ENCODE peak calls at places on chromosome 13, in ten cellular contexts. N, H, C, K, B, Z, T, M, S and O are unnamed samples.

GRCh38 chr13:111404746-111405145 is 84.3 kb downstream of the TEX29 start:
- DNase-seq in N (no peak), H (no peak), C (peak; percentile 43), K (no peak), B (no peak), Z (no peak), T (no peak), M (no peak), S (no peak), O (no peak)

GRCh38 chr13:114087430-114087829 is 45.0 kb downstream of the RASA3 start:
- DNase-seq in N (no peak), H (no peak), C (peak; percentile 57), K (no peak), B (no peak), Z (no peak), T (no peak), M (no peak), S (peak; percentile 8), O (no peak)

GRCh38 chr13:95931300-95932025 is 121.7 kb downstream of the UGGT2 start:
- DNase-seq in N (no peak), H (no peak), C (no peak), K (no peak), B (no peak), Z (no peak), T (no peak), M (no peak), S (no peak), O (no peak)

GRCh38 chr13:99033814-99034213 is 56.0 kb upstream of the DOCK9 start:
- DNase-seq in N (no peak), H (no peak), C (no peak), K (peak; percentile 34), B (no peak), Z (no peak), T (no peak), M (peak; percentile 61), S (no peak), O (no peak)

GRCh38 chr13:40102854-40103253 is 447.4 kb downstream of the COG6 start:
- DNase-seq in N (peak; percentile 76), H (no peak), C (no peak), K (no peak), B (no peak), Z (no peak), T (peak; percentile 29), M (peak; percentile 90), S (peak; percentile 24), O (peak; percentile 56)

GRCh38 chr13:113608246-113608635 is 23.7 kb downstream of the TFDP1 start:
- DNase-seq in N (no peak), H (no peak), C (no peak), K (no peak), B (no peak), Z (no peak), T (no peak), M (no peak), S (no peak), O (no peak)

GRCh38 chr13:73018336-73018735 is 40.5 kb upstream of the KLF5 start:
- DNase-seq in N (no peak), H (peak; percentile 72), C (no peak), K (no peak), B (no peak), Z (no peak), T (no peak), M (no peak), S (no peak), O (no peak)

GRCh38 chr13:109100705-109101104 is 471.3 kb downstream of the MYO16 start:
- DNase-seq in N (no peak), H (no peak), C (no peak), K (no peak), B (no peak), Z (no peak), T (no peak), M (no peak), S (no peak), O (no peak)

GRCh38 chr13:74978596-74978995 is 503.4 kb downstream of the TBC1D4 start:
- DNase-seq in N (no peak), H (no peak), C (no peak), K (no peak), B (no peak), Z (no peak), T (no peak), M (no peak), S (no peak), O (no peak)

GRCh38 chr13:76711515-76712182 is 174.6 kb downstream of the KCTD12 start:
- DNase-seq in N (peak; percentile 46), H (no peak), C (peak; percentile 74), K (no peak), B (no peak), Z (no peak), T (peak; percentile 33), M (peak; percentile 98), S (no peak), O (peak; percentile 84)

GRCh38 chr13:42820450-42820849 is 39.1 kb downstream of the FAM216B start:
- DNase-seq in N (no peak), H (no peak), C (no peak), K (no peak), B (no peak), Z (no peak), T (no peak), M (peak; percentile 63), S (no peak), O (no peak)

GRCh38 chr13:80276371-80277289 is 64.3 kb downstream of the SPRY2 start:
- DNase-seq in N (no peak), H (peak; percentile 52), C (no peak), K (no peak), B (peak; percentile 50), Z (peak; percentile 48), T (no peak), M (peak; percentile 75), S (no peak), O (no peak)

GRCh38 chr13:113036401-113036800 is 67.4 kb downstream of the MCF2L start:
- DNase-seq in N (no peak), H (no peak), C (no peak), K (no peak), B (no peak), Z (no peak), T (no peak), M (no peak), S (no peak), O (no peak)

GRCh38 chr13:62544928-62545327 is 1129.3 kb upstream of the PCDH20 start:
- DNase-seq in N (no peak), H (no peak), C (no peak), K (no peak), B (no peak), Z (no peak), T (no peak), M (no peak), S (no peak), O (no peak)
- TF ChIP-seq CTCF in N (no peak), H (peak; percentile 24), C (no peak), K (peak; percentile 32), B (no peak), Z (no peak), T (no peak), M (no peak), S (no peak), O (no peak)

GRCh38 chr13:29597246-29597645 is 1.8 kb upstream of the SLC7A1 start:
- DNase-seq in N (no peak), H (no peak), C (no peak), K (no peak), B (peak; percentile 37), Z (no peak), T (no peak), M (no peak), S (no peak), O (no peak)

GRCh38 chr13:29594710-29595379 is 643 bp downstream of the SLC7A1 start:
- DNase-seq in N (peak; percentile 71), H (no peak), C (peak; percentile 89), K (peak; percentile 78), B (peak; percentile 93), Z (peak; percentile 32), T (peak; percentile 73), M (peak; percentile 66), S (peak; percentile 61), O (peak; percentile 28)

GRCh38 chr13:29594310-29594709 is 1.2 kb downstream of the SLC7A1 start:
- DNase-seq in N (peak; percentile 35), H (peak; percentile 84), C (peak; percentile 78), K (peak; percentile 62), B (peak; percentile 92), Z (peak; percentile 8), T (peak; percentile 42), M (peak; percentile 65), S (no peak), O (peak; percentile 55)

GRCh38 chr13:29596064-29596418 is 553 bp upstream of the SLC7A1 start:
- DNase-seq in N (no peak), H (no peak), C (no peak), K (no peak), B (no peak), Z (no peak), T (no peak), M (no peak), S (no peak), O (no peak)

GRCh38 chr13:29595380-29596063 is at the start of gene SLC7A1:
- DNase-seq in N (peak; percentile 76), H (peak; percentile 70), C (peak; percentile 90), K (peak; percentile 97), B (peak; percentile 93), Z (peak; percentile 67), T (peak; percentile 79), M (peak; percentile 70), S (peak; percentile 32), O (peak; percentile 28)
- TF ChIP-seq CTCF in N (no peak), H (no peak), C (no peak), K (no peak), B (no peak), Z (peak; percentile 28), T (no peak), M (no peak), S (no peak), O (no peak)

DNA sequence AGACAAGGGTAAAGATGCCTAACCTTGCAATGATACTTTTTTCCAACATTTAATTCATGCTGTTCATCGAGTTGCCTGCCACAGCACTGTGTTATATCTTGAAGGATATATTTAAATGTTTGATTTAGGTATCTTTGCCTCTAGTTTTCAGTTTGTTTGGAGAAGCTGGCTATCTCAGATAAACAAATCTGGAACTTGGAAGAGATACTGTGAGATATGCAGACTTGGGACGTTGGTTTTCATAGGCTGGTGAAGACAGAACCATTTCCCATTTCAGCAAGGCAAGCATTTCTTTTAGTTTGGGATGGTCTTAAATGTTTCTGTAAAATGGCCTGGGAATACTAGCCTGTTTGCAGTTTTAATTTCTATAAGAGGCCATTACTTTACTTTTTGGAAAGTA is 3.3 kb downstream of the RNASEH2B start:
- DNase-seq in N (no peak), H (no peak), C (no peak), K (no peak), B (no peak), Z (no peak), T (no peak), M (no peak), S (no peak), O (no peak)
- TF ChIP-seq CTCF in N (no peak), H (no peak), C (no peak), K (no peak), B (no peak), Z (no peak), T (no peak), M (no peak), S (no peak), O (no peak)

DNA sequence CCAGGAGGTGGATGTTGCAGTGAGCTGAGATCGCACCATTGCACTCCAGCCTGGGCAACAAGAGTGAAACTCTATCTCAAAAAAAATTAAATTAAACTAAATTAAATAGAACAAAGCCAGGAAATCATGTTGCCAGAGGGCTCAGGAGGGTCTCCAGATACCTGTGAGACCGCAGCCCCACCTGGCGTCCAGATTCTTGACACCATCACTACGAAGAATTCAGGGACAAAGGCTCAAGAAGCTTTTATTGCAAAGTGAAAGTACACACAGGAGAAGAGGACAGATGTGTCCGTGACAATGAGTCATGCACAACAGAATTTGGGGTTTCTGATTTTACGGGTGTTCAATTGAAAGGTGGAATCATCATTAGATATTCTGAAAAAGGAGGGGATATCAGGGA is 76.6 kb downstream of the STOML3 start:
- DNase-seq in N (no peak), H (no peak), C (no peak), K (no peak), B (no peak), Z (no peak), T (no peak), M (no peak), S (no peak), O (no peak)
- TF ChIP-seq CTCF in N (no peak), H (no peak), C (no peak), K (no peak), B (no peak), Z (no peak), T (no peak), M (no peak), S (no peak), O (no peak)